ENCODE peak calls at places on chromosomes 13 and 19, in eight cellular contexts. Z, V, K, H, N, T, W and L are unnamed samples.

GRCh38 chr13:27524981-27525975 is 74.9 kb upstream of the MTIF3 start:
- DNase-seq in Z (no peak), V (no peak), K (no peak), H (no peak), N (no peak), T (no peak), W (no peak), L (no peak)

GRCh38 chr13:75372517-75372916 is 109.5 kb downstream of the TBC1D4 start:
- DNase-seq in Z (peak; percentile 38), V (peak; percentile 55), K (peak; percentile 74), H (no peak), N (no peak), T (peak; percentile 44), W (no peak), L (peak; percentile 47)

GRCh38 chr13:43377955-43378354 is 354.6 kb downstream of the DNAJC15 start:
- DNase-seq in Z (no peak), V (peak; percentile 64), K (no peak), H (no peak), N (no peak), T (no peak), W (no peak), L (no peak)

GRCh38 chr13:41941174-41941573 is 19.7 kb downstream of the VWA8 start:
- DNase-seq in Z (peak; percentile 46), V (no peak), K (no peak), H (no peak), N (no peak), T (no peak), W (no peak), L (no peak)

GRCh38 chr13:65653548-65654078 is 1576.5 kb downstream of the PCDH9 start:
- DNase-seq in Z (no peak), V (no peak), K (no peak), H (no peak), N (no peak), T (no peak), W (no peak), L (peak; percentile 78)

GRCh38 chr13:73171242-73171641 is 112.4 kb downstream of the KLF5 start:
- DNase-seq in Z (no peak), V (no peak), K (no peak), H (no peak), N (no peak), T (no peak), W (no peak), L (no peak)

GRCh38 chr19:48739400-48739825 is 997 bp downstream of the RASIP1 start:
- DNase-seq in Z (peak; percentile 48), V (peak; percentile 20), K (no peak), H (no peak), N (no peak), T (no peak), W (no peak), L (no peak)

GRCh38 chr13:108044929-108045328 is 170.4 kb downstream of the LIG4 start:
- DNase-seq in Z (no peak), V (no peak), K (no peak), H (no peak), N (no peak), T (no peak), W (no peak), L (no peak)

GRCh38 chr19:2631213-2631821 is 71.2 kb downstream of the GNG7 start:
- DNase-seq in Z (peak; percentile 21), V (peak; percentile 13), K (no peak), H (no peak), N (no peak), T (no peak), W (no peak), L (no peak)

GRCh38 chr13:37386276-37386675 is 212.3 kb downstream of the POSTN start:
- DNase-seq in Z (no peak), V (no peak), K (no peak), H (no peak), N (no peak), T (no peak), W (no peak), L (no peak)

GRCh38 chr13:23876265-23876664 is 12.9 kb downstream of the MIPEP start:
- DNase-seq in Z (no peak), V (no peak), K (peak; percentile 46), H (no peak), N (no peak), T (no peak), W (no peak), L (no peak)

GRCh38 chr19:1168877-1169791 is 4.9 kb downstream of the SBNO2 start:
- DNase-seq in Z (no peak), V (no peak), K (no peak), H (no peak), N (no peak), T (peak; percentile 50), W (no peak), L (no peak)

GRCh38 chr13:75492389-75492788 is 10.4 kb upstream of the TBC1D4 start:
- DNase-seq in Z (no peak), V (no peak), K (no peak), H (no peak), N (no peak), T (no peak), W (no peak), L (no peak)

GRCh38 chr13:45243072-45243471 is 42.2 kb upstream of the KCTD4 start:
- DNase-seq in Z (no peak), V (no peak), K (no peak), H (no peak), N (no peak), T (no peak), W (no peak), L (no peak)

GRCh38 chr19:50801107-50801506 is 10.9 kb downstream of the ACP4 start:
- DNase-seq in Z (no peak), V (no peak), K (no peak), H (no peak), N (no peak), T (no peak), W (no peak), L (no peak)

GRCh38 chr19:35247526-35248309 is 1.1 kb upstream of the LSR start:
- DNase-seq in Z (peak; percentile 92), V (no peak), K (peak; percentile 99), H (peak; percentile 95), N (peak; percentile 91), T (peak; percentile 87), W (peak; percentile 46), L (no peak)

GRCh38 chr19:35249146-35249847 is 495 bp downstream of the LSR start:
- DNase-seq in Z (peak; percentile 50), V (no peak), K (no peak), H (no peak), N (no peak), T (no peak), W (no peak), L (no peak)

GRCh38 chr19:35249848-35250711 is 1.3 kb downstream of the LSR start:
- DNase-seq in Z (no peak), V (no peak), K (no peak), H (no peak), N (peak; percentile 39), T (no peak), W (no peak), L (no peak)

GRCh38 chr19:35246466-35247096 is 2.2 kb upstream of the LSR start:
- DNase-seq in Z (no peak), V (no peak), K (no peak), H (no peak), N (no peak), T (no peak), W (no peak), L (no peak)

GRCh38 chr19:35248310-35249145 is at the start of gene LSR:
- DNase-seq in Z (peak; percentile 96), V (no peak), K (peak; percentile 98), H (peak; percentile 94), N (peak; percentile 93), T (peak; percentile 89), W (peak; percentile 70), L (no peak)
- TF ChIP-seq EZH2 in Z (no peak), V (peak; percentile 70), K (no peak), H (no peak), N (no peak), T (no peak), W (no peak), L (no peak)

DNA sequence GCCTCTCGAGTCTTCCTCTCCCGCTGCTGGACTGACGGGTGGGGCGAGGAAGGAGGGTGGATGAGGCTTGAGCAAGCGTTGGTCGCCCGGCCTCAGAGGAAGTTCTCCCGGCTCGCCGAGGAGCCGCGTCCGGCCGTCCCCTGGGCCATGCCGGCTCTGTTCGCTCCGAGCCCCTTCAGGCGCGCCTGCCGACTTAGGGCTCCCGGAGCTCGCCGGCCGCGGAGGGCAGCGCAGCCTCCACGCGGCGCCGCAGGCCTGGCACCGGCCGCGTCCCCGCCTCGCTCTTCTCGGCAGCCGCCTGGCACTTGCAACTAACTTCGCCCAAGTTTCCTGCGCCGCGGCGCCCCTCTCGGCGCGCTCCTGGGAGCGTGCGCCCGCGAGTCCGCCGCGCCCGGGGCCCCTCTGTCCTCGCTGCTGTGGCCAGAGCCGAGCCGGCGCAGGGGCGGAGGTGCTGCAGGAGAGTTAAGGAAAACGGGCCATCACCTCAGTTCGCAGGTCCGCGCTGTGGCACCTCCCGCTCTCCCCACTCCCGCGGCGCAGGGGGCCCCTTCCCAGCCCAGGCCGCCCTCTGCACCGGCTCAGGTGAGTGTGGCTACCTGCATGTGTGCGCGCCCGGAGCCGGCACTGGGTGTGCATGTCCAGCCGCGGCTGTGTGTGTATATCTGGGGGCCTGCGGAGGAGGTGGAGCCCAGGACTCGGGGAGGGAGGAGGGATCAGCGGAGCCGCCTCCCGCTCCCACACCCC is 639 bp upstream of the SOX21 start:
- DNase-seq in Z (no peak), V (peak; percentile 74), K (peak; percentile 60), H (no peak), N (peak; percentile 76), T (no peak), W (no peak), L (no peak)
- H3K27ac ChIP-seq in Z (no peak overlapping the region), V (no peak overlapping the region), K (no peak overlapping the region), H (no peak overlapping the region), N (no peak overlapping the region), T (no peak overlapping the region), W (no peak overlapping the region), L (no peak overlapping the region)

GRCh38 chr13:112877066-112877465 is 91.9 kb upstream of the MCF2L start:
- DNase-seq in Z (no peak), V (no peak), K (no peak), H (no peak), N (no peak), T (no peak), W (no peak), L (no peak)
- TF ChIP-seq POLR2AphosphoS5 in Z (no peak), V (no peak), K (no peak), H (no peak), N (no peak), T (no peak), W (no peak), L (no peak)

GRCh38 chr19:33303791-33304759 is 1.7 kb upstream of the CEBPA start:
- DNase-seq in Z (no peak), V (no peak), K (no peak), H (no peak), N (no peak), T (no peak), W (no peak), L (no peak)

GRCh38 chr19:33301900-33302174 is 497 bp downstream of the CEBPA start:
- DNase-seq in Z (no peak), V (no peak), K (peak; percentile 56), H (no peak), N (no peak), T (no peak), W (no peak), L (no peak)

GRCh38 chr19:33304760-33305647 is 2.7 kb upstream of the CEBPA start:
- DNase-seq in Z (peak; percentile 56), V (no peak), K (no peak), H (no peak), N (no peak), T (peak; percentile 56), W (no peak), L (no peak)

GRCh38 chr19:33302175-33302973 is at the start of gene CEBPA:
- DNase-seq in Z (peak; percentile 85), V (peak; percentile 60), K (peak; percentile 91), H (peak; percentile 70), N (peak; percentile 84), T (peak; percentile 78), W (no peak), L (no peak)

GRCh38 chr19:33302974-33303790 is 848 bp upstream of the CEBPA start:
- DNase-seq in Z (no peak), V (peak; percentile 34), K (peak; percentile 81), H (no peak), N (peak; percentile 70), T (no peak), W (no peak), L (no peak)
- TF ChIP-seq EZH2 in Z (no peak), V (peak; percentile 75), K (no peak), H (no peak), N (peak; percentile 55), T (no peak), W (no peak), L (no peak)